ENCODE peak calls at places on chromosomes 4 and X, in five cellular contexts. G is cardiac fibroblast, X is upper lobe of right lung, K is gastrocnemius medialis, R is cardiac muscle cell. M is an unnamed sample.
A peak's percentile ranks its signal among the peaks of the same experiment; 100 is the strongest.

GRCh38 chrX:115602729-115603389 is 41.9 kb downstream of the PLS3 start:
- DNase-seq in K (no peak), X (no peak), R (no peak), G (peak; percentile 43), M (no peak)

GRCh38 chr4:89363786-89364185 is 56.2 kb upstream of the GPRIN3 start:
- DNase-seq in X (no peak), R (no peak), K (no peak), G (no peak), M (no peak)

GRCh38 chr4:8665406-8666360 is 73.1 kb downstream of the CPZ start:
- DNase-seq in X (peak; percentile 41), G (no peak), K (no peak), R (no peak), M (no peak)

GRCh38 chrX:15465347-15465746 is 27.8 kb downstream of the PIR start:
- DNase-seq in X (no peak), K (no peak), G (peak; percentile 17), R (no peak), M (no peak)

GRCh38 chr4:109701566-109702399 is 1.5 kb downstream of the CASP6 start:
- DNase-seq in K (no peak), X (no peak), R (no peak), G (peak; percentile 11), M (no peak)

GRCh38 chr4:121990489-121990888 is 38.6 kb upstream of the TRPC3 start:
- DNase-seq in X (no peak), K (no peak), R (peak; percentile 34), G (no peak), M (no peak)

GRCh38 chr4:155249036-155249566 is 40.7 kb downstream of the NPY2R start:
- DNase-seq in R (no peak), X (no peak), G (no peak), K (no peak), M (no peak)

GRCh38 chr4:158302076-158302866 is 92.0 kb downstream of the TMEM144 start:
- DNase-seq in K (no peak), R (no peak), X (no peak), G (peak; percentile 80), M (no peak)

GRCh38 chr4:109729563-109730293 is at the start of gene PLA2G12A:
- DNase-seq in G (peak; percentile 47), X (peak; percentile 95), K (peak; percentile 54), R (peak; percentile 83), M (peak; percentile 50)

GRCh38 chrX:40146471-40147398 is 49.0 kb upstream of the BCOR start:
- DNase-seq in R (peak; percentile 75), X (no peak), G (peak; percentile 23), K (no peak), M (peak; percentile 31)

GRCh38 chr4:7210818-7211217 is 18.5 kb downstream of the SORCS2 start:
- DNase-seq in G (peak; percentile 84), K (no peak), R (no peak), X (no peak), M (no peak)

GRCh38 chr4:38101563-38101962 is 141.4 kb downstream of the PTTG2 start:
- DNase-seq in X (no peak), K (no peak), R (no peak), G (peak; percentile 24), M (no peak)

GRCh38 chr4:2352729-2353221 is 65.7 kb downstream of the ZFYVE28 start:
- DNase-seq in X (no peak), K (no peak), R (no peak), G (no peak), M (no peak)

GRCh38 chr4:25863347-25863784 is 578 bp upstream of the SEL1L3 start:
- DNase-seq in G (no peak), R (peak; percentile 2), X (peak; percentile 81), K (no peak), M (no peak)

GRCh38 chrX:68196939-68197791 is 236.1 kb downstream of the OPHN1 start:
- DNase-seq in K (no peak), X (no peak), R (peak; percentile 63), G (peak; percentile 58), M (peak; percentile 4)

GRCh38 chrX:151753313-151754041 is 18.9 kb downstream of the CNGA2 start:
- DNase-seq in R (peak; percentile 73), X (peak; percentile 69), G (peak; percentile 63), K (peak; percentile 4), M (peak; percentile 50)

GRCh38 chr4:105472871-105473339 is 957 bp downstream of the PPA2 start:
- DNase-seq in R (no peak), K (no peak), X (no peak), G (no peak), M (no peak)

GRCh38 chr4:8021796-8022195 is 82.1 kb upstream of the AFAP1 start:
- DNase-seq in R (no peak), K (no peak), G (no peak), X (no peak), M (no peak)

GRCh38 chrX:121109986-121110385 is 62.6 kb downstream of the GLUD2 start:
- DNase-seq in X (no peak), K (no peak), G (no peak), R (no peak), M (no peak)

GRCh38 chrX:51336584-51336983 is 4.0 kb downstream of the NUDT10 start:
- DNase-seq in R (peak; percentile 52), X (no peak), K (no peak), G (peak; percentile 37), M (no peak)

DNA sequence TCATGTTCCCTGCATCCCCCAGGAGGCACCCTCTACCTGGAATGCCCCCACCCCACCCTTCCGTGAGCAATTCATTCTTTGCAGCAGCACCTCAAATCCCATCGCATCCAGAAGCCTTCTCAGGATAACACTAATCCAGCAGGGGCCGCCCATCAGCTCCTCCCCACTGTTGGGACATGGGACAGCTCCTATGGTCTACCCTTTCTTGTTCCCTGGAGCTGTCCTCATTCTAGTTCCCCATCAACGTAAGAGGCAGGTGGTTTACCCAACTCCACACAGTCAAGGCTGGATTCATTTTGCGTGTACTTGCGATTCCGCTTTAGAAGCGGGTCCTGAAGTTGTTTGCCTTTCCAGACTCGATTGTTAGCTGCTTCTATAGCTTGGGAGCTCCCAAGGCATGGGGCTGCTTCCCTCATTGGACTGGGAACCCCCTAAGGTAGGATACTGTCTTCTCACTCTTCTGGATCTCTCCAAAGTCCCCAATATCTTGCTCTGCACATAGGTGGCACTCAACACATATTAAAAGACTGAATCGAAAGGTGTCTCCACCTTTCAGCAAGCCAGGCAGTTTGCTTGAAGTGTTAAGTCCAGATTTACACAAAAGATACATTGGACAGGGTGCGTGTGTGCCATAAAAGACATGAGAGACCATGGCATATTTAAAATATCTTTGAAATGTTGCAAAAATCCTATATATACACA is 942 bp upstream of the APLN start:
- DNase-seq in X (no peak), R (peak; percentile 37), K (no peak), G (no peak), M (no peak)
- TF ChIP-seq CTCF in X (no peak), R (no peak), K (no peak), G (no peak), M (no peak)

GRCh38 chrX:138011461-138011860 is 445.5 kb downstream of the ZIC3 start:
- DNase-seq in G (no peak), K (no peak), R (no peak), X (no peak), M (no peak)
- TF ChIP-seq CTCF in G (no peak), K (no peak), R (no peak), X (no peak), M (no peak)

DNA sequence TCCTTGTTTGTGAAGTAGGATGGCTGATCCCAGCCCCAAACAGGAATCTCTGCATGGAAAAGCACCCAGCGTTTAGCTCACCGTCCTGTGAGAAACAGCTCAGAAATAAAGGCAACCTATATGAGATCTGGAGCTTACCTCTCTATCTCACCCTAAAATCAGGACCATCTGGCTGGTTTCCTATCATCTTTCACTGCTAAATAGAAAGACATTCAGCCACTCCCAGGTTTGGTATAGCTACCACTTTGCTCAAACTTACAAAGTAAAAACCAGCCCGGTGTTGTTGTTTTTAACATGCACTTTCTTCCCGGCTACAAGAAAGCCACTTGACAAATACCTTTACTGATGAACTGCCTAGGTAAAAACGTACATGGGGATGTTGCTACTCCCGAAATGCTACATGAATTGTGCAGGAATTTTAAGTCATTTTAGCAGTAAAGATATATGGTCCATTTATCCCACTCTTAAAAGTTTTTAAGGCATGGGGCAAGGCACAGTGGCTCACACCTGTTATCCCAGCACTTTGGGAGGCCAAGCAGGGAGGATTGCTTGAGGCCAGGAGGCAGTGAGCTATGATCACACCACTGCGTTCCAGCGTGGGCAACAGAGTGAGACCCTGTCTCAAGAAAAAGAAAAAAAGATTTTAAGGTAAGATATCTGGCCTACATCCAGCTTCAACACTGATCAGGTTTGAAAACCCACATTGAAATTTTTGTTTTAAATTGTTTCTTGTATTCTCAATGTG is 1.0 kb upstream of the SEC24D start:
- DNase-seq in R (no peak), X (no peak), G (no peak), K (no peak), M (no peak)
- TF ChIP-seq CTCF in R (no peak), X (no peak), G (no peak), K (no peak), M (no peak)

GRCh38 chr4:112352736-112353135 is 55.6 kb downstream of the ALPK1 start:
- DNase-seq in X (no peak), K (no peak), G (no peak), R (no peak), M (no peak)

GRCh38 chr4:112343330-112343729 is 46.2 kb downstream of the ALPK1 start:
- DNase-seq in X (no peak), R (no peak), G (no peak), K (no peak), M (no peak)

GRCh38 chr4:112348488-112349158 is 51.5 kb downstream of the ALPK1 start:
- DNase-seq in K (peak; percentile 81), G (peak; percentile 79), R (peak; percentile 78), X (peak; percentile 63), M (peak; percentile 48)
- TF ChIP-seq CTCF in K (peak; percentile 24), G (peak; percentile 38), R (peak; percentile 32), X (no peak), M (peak; percentile 50)